ENCODE peak calls at places on chromosomes 2 and 18, in ten cellular contexts. D, H, Y, F, G, L, A, M, C and T are unnamed samples.

GRCh38 chr2:20153131-20153851 is 71.6 kb downstream of the SDC1 start:
- DNase-seq in D (no peak), H (no peak), Y (no peak), F (no peak), G (no peak), L (no peak), A (no peak), M (no peak), C (no peak), T (no peak)

GRCh38 chr2:228675042-228675441 is 493.6 kb upstream of the SPHKAP start:
- DNase-seq in D (no peak), H (no peak), Y (peak; percentile 88), F (no peak), G (no peak), L (no peak), A (no peak), M (peak; percentile 24), C (peak; percentile 79), T (no peak)

GRCh38 chr2:6968319-6969100 is 51.3 kb downstream of the RNF144A start:
- DNase-seq in D (no peak), H (no peak), Y (peak; percentile 61), F (no peak), G (no peak), L (no peak), A (peak; percentile 50), M (peak; percentile 54), C (no peak), T (no peak)

GRCh38 chr2:232315049-232315922 is 63.3 kb upstream of the ALPP start:
- DNase-seq in D (peak; percentile 65), H (no peak), Y (peak; percentile 87), F (no peak), G (no peak), L (peak; percentile 48), A (no peak), M (peak; percentile 68), C (peak; percentile 80), T (peak; percentile 76)

GRCh38 chr2:130376433-130377293 is 20.8 kb downstream of the PTPN18 start:
- DNase-seq in D (no peak), H (no peak), Y (no peak), F (no peak), G (peak; percentile 78), L (no peak), A (peak; percentile 71), M (no peak), C (peak; percentile 28), T (no peak)

GRCh38 chr18:5197032-5197434 is at the start of gene AKAIN1:
- DNase-seq in D (no peak), H (no peak), Y (peak; percentile 66), F (peak; percentile 0), G (no peak), L (no peak), A (peak; percentile 89), M (peak; percentile 37), C (no peak), T (no peak)

GRCh38 chr18:73296686-73297085 is 428.9 kb upstream of the NETO1 start:
- DNase-seq in D (no peak), H (peak; percentile 80), Y (no peak), F (no peak), G (no peak), L (no peak), A (no peak), M (no peak), C (no peak), T (no peak)

GRCh38 chr2:178858896-178859628 is 51.8 kb upstream of the TTN start:
- DNase-seq in D (no peak), H (no peak), Y (no peak), F (no peak), G (no peak), L (no peak), A (no peak), M (no peak), C (no peak), T (no peak)

GRCh38 chr2:218516614-218517013 is 51.5 kb downstream of the USP37 start:
- DNase-seq in D (no peak), H (no peak), Y (peak; percentile 28), F (peak; percentile 6), G (peak; percentile 27), L (no peak), A (no peak), M (no peak), C (no peak), T (no peak)

GRCh38 chr2:57692395-57692794 is 354.2 kb upstream of the VRK2 start:
- DNase-seq in D (no peak), H (no peak), Y (no peak), F (no peak), G (no peak), L (no peak), A (no peak), M (no peak), C (no peak), T (no peak)
- H3K4me1 ChIP-seq in D (no peaks in the 10 kb centered on the region), H (no peaks in the 10 kb centered on the region), Y (no peaks in the 10 kb centered on the region), F (no peaks in the 10 kb centered on the region), G (no peaks in the 10 kb centered on the region), L (no peaks in the 10 kb centered on the region), A (no peaks in the 10 kb centered on the region), M (no peaks in the 10 kb centered on the region), C (no peaks in the 10 kb centered on the region), T (no peaks in the 10 kb centered on the region)

GRCh38 chr18:35949903-35950627 is 22.4 kb upstream of the RMP24 start:
- DNase-seq in D (peak; percentile 48), H (no peak), Y (peak; percentile 76), F (peak; percentile 25), G (peak; percentile 30), L (peak; percentile 63), A (peak; percentile 89), M (peak; percentile 52), C (peak; percentile 73), T (peak; percentile 70)
- H3K4me3 ChIP-seq in D (peak overlapping the region; percentile 54), H (peak overlapping the region; percentile 51), Y (peak overlapping the region; percentile 52), F (peak overlapping the region; percentile 44), G (no peak overlapping the region), L (peak overlapping the region; percentile 64), A (peak overlapping the region; percentile 88), M (peak overlapping the region; percentile 57), C (peak overlapping the region; percentile 52), T (peak overlapping the region; percentile 55)

GRCh38 chr18:57135705-57136104 is 11.2 kb upstream of the BOD1L2 start:
- DNase-seq in D (no peak), H (no peak), Y (no peak), F (no peak), G (no peak), L (no peak), A (no peak), M (no peak), C (no peak), T (no peak)
- TF ChIP-seq CTCF in D (no peak), H (no peak), Y (no peak), F (no peak), G (no peak), L (peak; percentile 13), A (peak; percentile 69), M (no peak), C (no peak), T (no peak)

DNA sequence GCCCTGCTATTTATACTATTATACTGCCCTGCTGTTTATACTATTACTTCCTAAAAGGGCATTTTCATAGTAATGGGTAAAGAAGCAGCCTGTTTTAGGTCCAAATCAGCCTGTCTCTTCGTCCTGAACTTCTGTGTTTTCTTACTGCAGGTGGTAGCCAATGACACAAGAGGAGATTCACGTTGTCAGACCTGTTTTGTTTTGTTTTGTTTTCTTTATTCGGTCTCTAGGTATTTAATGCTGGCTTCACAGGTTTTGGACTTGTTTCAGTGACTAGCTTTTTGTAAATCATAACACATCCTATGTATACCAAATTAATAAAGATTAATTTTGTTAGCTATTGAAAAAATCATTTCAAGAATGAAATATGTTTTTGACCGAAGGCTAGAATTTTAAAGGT is 116.4 kb downstream of the MAP3K20 start:
- DNase-seq in D (no peak), H (peak; percentile 66), Y (no peak), F (no peak), G (no peak), L (no peak), A (no peak), M (no peak), C (no peak), T (no peak)
- H3K4me1 ChIP-seq in D (peaks cover 14% of the 10 kb centered on the region), H (peaks cover 9% of the 10 kb centered on the region), Y (peaks cover 59% of the 10 kb centered on the region), F (peaks cover 42% of the 10 kb centered on the region), G (no peaks in the 10 kb centered on the region), L (no peaks in the 10 kb centered on the region), A (peaks cover 20% of the 10 kb centered on the region), M (peaks cover 89% of the 10 kb centered on the region), C (peaks cover 74% of the 10 kb centered on the region), T (peaks cover 36% of the 10 kb centered on the region)